ENCODE peak calls at places on chromosomes 13 and 19, in six cellular contexts. One of them, this sample, is unnamed.

GRCh38 chr13:97892717-97893116 is 60.8 kb upstream of the IPO5 start:
- DNase-seq in ovary: no peak
- DNase-seq in HL-60: no peak
- DNase-seq in IMR-90: peak
- DNase-seq in GM23338: no peak
- DNase-seq in AG04449: no peak
- DNase-seq in this sample: peak

GRCh38 chr13:98541701-98542203 is 35.2 kb downstream of the STK24 start:
- DNase-seq in GM23338: no peak
- DNase-seq in AG04449: no peak
- DNase-seq in ovary: no peak
- DNase-seq in IMR-90: no peak
- DNase-seq in HL-60: no peak
- DNase-seq in this sample: no peak

GRCh38 chr13:34942732-34943674 is 933 bp downstream of the NBEA start:
- DNase-seq in IMR-90: no peak
- DNase-seq in ovary: peak
- DNase-seq in AG04449: no peak
- DNase-seq in HL-60: no peak
- DNase-seq in GM23338: peak
- DNase-seq in this sample: no peak

GRCh38 chr13:42581427-42581826 is 7.5 kb downstream of the TNFSF11 start:
- DNase-seq in ovary: no peak
- DNase-seq in IMR-90: no peak
- DNase-seq in HL-60: no peak
- DNase-seq in AG04449: no peak
- DNase-seq in GM23338: no peak
- DNase-seq in this sample: no peak

GRCh38 chr13:74868044-74868443 is 613.9 kb downstream of the TBC1D4 start:
- DNase-seq in HL-60: no peak
- DNase-seq in IMR-90: no peak
- DNase-seq in GM23338: no peak
- DNase-seq in AG04449: no peak
- DNase-seq in ovary: no peak
- DNase-seq in this sample: no peak

GRCh38 chr13:33164331-33164730 is 121.2 kb downstream of the STARD13 start:
- DNase-seq in GM23338: no peak
- DNase-seq in HL-60: no peak
- DNase-seq in IMR-90: no peak
- DNase-seq in ovary: no peak
- DNase-seq in AG04449: no peak
- DNase-seq in this sample: no peak

GRCh38 chr13:66673401-66673800 is 556.7 kb downstream of the PCDH9 start:
- DNase-seq in AG04449: peak
- DNase-seq in IMR-90: peak
- DNase-seq in GM23338: no peak
- DNase-seq in HL-60: no peak
- DNase-seq in ovary: no peak
- DNase-seq in this sample: no peak

GRCh38 chr13:60619461-60619860 is 222.4 kb downstream of the TDRD3 start:
- DNase-seq in AG04449: no peak
- DNase-seq in HL-60: peak
- DNase-seq in GM23338: no peak
- DNase-seq in IMR-90: no peak
- DNase-seq in ovary: no peak
- DNase-seq in this sample: no peak

GRCh38 chr19:11759805-11760204 is 7.0 kb upstream of the ZNF441 start:
- DNase-seq in AG04449: no peak
- DNase-seq in ovary: no peak
- DNase-seq in IMR-90: no peak
- DNase-seq in GM23338: no peak
- DNase-seq in HL-60: no peak
- DNase-seq in this sample: no peak

GRCh38 chr19:2896694-2897093 is 4.0 kb upstream of the ZNF57 start:
- DNase-seq in HL-60: no peak
- DNase-seq in IMR-90: no peak
- DNase-seq in ovary: no peak
- DNase-seq in GM23338: no peak
- DNase-seq in AG04449: no peak
- DNase-seq in this sample: no peak

GRCh38 chr13:113022391-113023216 is 53.6 kb downstream of the MCF2L start:
- DNase-seq in AG04449: no peak
- DNase-seq in IMR-90: no peak
- DNase-seq in GM23338: peak
- DNase-seq in ovary: no peak
- DNase-seq in HL-60: no peak
- DNase-seq in this sample: no peak

GRCh38 chr13:75870397-75870801 is 234.3 kb downstream of the LMO7 start:
- DNase-seq in AG04449: no peak
- DNase-seq in ovary: no peak
- DNase-seq in GM23338: peak
- DNase-seq in HL-60: peak
- DNase-seq in IMR-90: peak
- DNase-seq in this sample: no peak

GRCh38 chr13:75864718-75865117 is 228.6 kb downstream of the LMO7 start:
- DNase-seq in AG04449: no peak
- DNase-seq in GM23338: no peak
- DNase-seq in IMR-90: peak
- DNase-seq in ovary: no peak
- DNase-seq in HL-60: no peak
- DNase-seq in this sample: no peak

GRCh38 chr19:3792114-3792513 is 5.9 kb upstream of the MATK start:
- DNase-seq in GM23338: no peak
- DNase-seq in IMR-90: no peak
- DNase-seq in AG04449: no peak
- DNase-seq in HL-60: no peak
- DNase-seq in ovary: no peak
- DNase-seq in this sample: no peak

GRCh38 chr13:73844986-73845385 is 289.2 kb downstream of the KLF12 start:
- DNase-seq in GM23338: no peak
- DNase-seq in IMR-90: peak
- DNase-seq in HL-60: no peak
- DNase-seq in ovary: no peak
- DNase-seq in AG04449: no peak
- DNase-seq in this sample: no peak

GRCh38 chr19:4304509-4305252 is at the start of gene FSD1:
- DNase-seq in IMR-90: peak
- DNase-seq in AG04449: no peak
- DNase-seq in GM23338: peak
- DNase-seq in HL-60: no peak
- DNase-seq in ovary: no peak
- DNase-seq in this sample: no peak

GRCh38 chr13:32316030-32316344 is 679 bp downstream of the BRCA2 start:
- DNase-seq in HL-60: no peak
- DNase-seq in AG04449: no peak
- DNase-seq in GM23338: no peak
- DNase-seq in ovary: no peak
- DNase-seq in IMR-90: no peak
- DNase-seq in this sample: no peak

GRCh38 chr19:4969772-4970531 is 1.0 kb downstream of the KDM4B start:
- DNase-seq in ovary: peak
- DNase-seq in HL-60: peak
- DNase-seq in AG04449: no peak
- DNase-seq in IMR-90: no peak
- DNase-seq in GM23338: peak
- DNase-seq in this sample: no peak

GRCh38 chr19:32203161-32203560 is 142.2 kb upstream of the ZNF507 start:
- DNase-seq in GM23338: no peak
- DNase-seq in ovary: no peak
- DNase-seq in IMR-90: no peak
- DNase-seq in AG04449: no peak
- DNase-seq in HL-60: no peak
- DNase-seq in this sample: no peak

GRCh38 chr13:79782541-79783216 is 301.7 kb downstream of the NDFIP2 start:
- DNase-seq in ovary: peak
- DNase-seq in GM23338: peak
- DNase-seq in IMR-90: peak
- DNase-seq in AG04449: no peak
- DNase-seq in HL-60: no peak
- DNase-seq in this sample: peak

GRCh38 chr19:34350161-34350561 is 14.8 kb upstream of the GPI start:
- DNase-seq in HL-60: no peak
- DNase-seq in ovary: no peak
- DNase-seq in IMR-90: peak
- DNase-seq in AG04449: no peak
- DNase-seq in GM23338: no peak
- DNase-seq in this sample: no peak

GRCh38 chr13:83940742-83941141 is 58.5 kb upstream of the SLITRK1 start:
- DNase-seq in GM23338: no peak
- DNase-seq in ovary: no peak
- DNase-seq in AG04449: peak
- DNase-seq in IMR-90: no peak
- DNase-seq in HL-60: no peak
- DNase-seq in this sample: no peak

GRCh38 chr13:30312859-30313258 is 5.5 kb upstream of the KATNAL1 start:
- DNase-seq in GM23338: no peak
- DNase-seq in ovary: no peak
- DNase-seq in IMR-90: peak
- DNase-seq in HL-60: no peak
- DNase-seq in AG04449: peak
- DNase-seq in this sample: no peak

GRCh38 chr13:100602472-100603142 is 14.0 kb upstream of the GGACT start:
- DNase-seq in HL-60: no peak
- DNase-seq in GM23338: no peak
- DNase-seq in AG04449: no peak
- DNase-seq in IMR-90: no peak
- DNase-seq in ovary: no peak
- DNase-seq in this sample: no peak

GRCh38 chr13:106859505-106859904 is 291.6 kb upstream of the ARGLU1 start:
- DNase-seq in ovary: no peak
- DNase-seq in GM23338: peak
- DNase-seq in HL-60: no peak
- DNase-seq in IMR-90: no peak
- DNase-seq in AG04449: no peak
- DNase-seq in this sample: no peak

GRCh38 chr19:44810555-44811447 is 1.9 kb downstream of the BCAM start:
- DNase-seq in HL-60: no peak
- DNase-seq in ovary: no peak
- DNase-seq in IMR-90: no peak
- DNase-seq in AG04449: no peak
- DNase-seq in GM23338: no peak
- DNase-seq in this sample: no peak
- H3K4me3 ChIP-seq in HL-60: no peak
- H3K4me3 ChIP-seq in ovary: no peak
- H3K4me3 ChIP-seq in IMR-90: no peak
- H3K4me3 ChIP-seq in AG04449: no peak
- H3K4me3 ChIP-seq in GM23338: peak
- H3K4me3 ChIP-seq in this sample: no peak

GRCh38 chr19:36456831-36457230 is 32.5 kb downstream of the ZNF566 start:
- DNase-seq in GM23338: no peak
- DNase-seq in HL-60: no peak
- DNase-seq in AG04449: no peak
- DNase-seq in ovary: no peak
- DNase-seq in IMR-90: no peak
- DNase-seq in this sample: no peak
- TF ChIP-seq CTCF in GM23338: no peak
- TF ChIP-seq CTCF in HL-60: no peak
- TF ChIP-seq CTCF in AG04449: no peak
- TF ChIP-seq CTCF in ovary: no peak
- TF ChIP-seq CTCF in IMR-90: no peak
- TF ChIP-seq CTCF in this sample: no peak

GRCh38 chr19:44847144-44848035 is 1.3 kb downstream of the NECTIN2 start:
- DNase-seq in IMR-90: peak
- DNase-seq in GM23338: peak
- DNase-seq in HL-60: no peak
- DNase-seq in AG04449: no peak
- DNase-seq in ovary: peak
- DNase-seq in this sample: no peak

GRCh38 chr19:44846455-44847143 is 502 bp downstream of the NECTIN2 start:
- DNase-seq in GM23338: peak
- DNase-seq in HL-60: no peak
- DNase-seq in AG04449: no peak
- DNase-seq in ovary: peak
- DNase-seq in IMR-90: no peak
- DNase-seq in this sample: no peak

GRCh38 chr19:44845612-44846454 is at the start of gene NECTIN2:
- DNase-seq in ovary: peak
- DNase-seq in AG04449: peak
- DNase-seq in GM23338: peak
- DNase-seq in IMR-90: peak
- DNase-seq in HL-60: peak
- DNase-seq in this sample: peak

GRCh38 chr19:44848805-44849457 is 2.8 kb downstream of the NECTIN2 start:
- DNase-seq in IMR-90: no peak
- DNase-seq in AG04449: no peak
- DNase-seq in HL-60: no peak
- DNase-seq in ovary: peak
- DNase-seq in GM23338: no peak
- DNase-seq in this sample: no peak

DNA sequence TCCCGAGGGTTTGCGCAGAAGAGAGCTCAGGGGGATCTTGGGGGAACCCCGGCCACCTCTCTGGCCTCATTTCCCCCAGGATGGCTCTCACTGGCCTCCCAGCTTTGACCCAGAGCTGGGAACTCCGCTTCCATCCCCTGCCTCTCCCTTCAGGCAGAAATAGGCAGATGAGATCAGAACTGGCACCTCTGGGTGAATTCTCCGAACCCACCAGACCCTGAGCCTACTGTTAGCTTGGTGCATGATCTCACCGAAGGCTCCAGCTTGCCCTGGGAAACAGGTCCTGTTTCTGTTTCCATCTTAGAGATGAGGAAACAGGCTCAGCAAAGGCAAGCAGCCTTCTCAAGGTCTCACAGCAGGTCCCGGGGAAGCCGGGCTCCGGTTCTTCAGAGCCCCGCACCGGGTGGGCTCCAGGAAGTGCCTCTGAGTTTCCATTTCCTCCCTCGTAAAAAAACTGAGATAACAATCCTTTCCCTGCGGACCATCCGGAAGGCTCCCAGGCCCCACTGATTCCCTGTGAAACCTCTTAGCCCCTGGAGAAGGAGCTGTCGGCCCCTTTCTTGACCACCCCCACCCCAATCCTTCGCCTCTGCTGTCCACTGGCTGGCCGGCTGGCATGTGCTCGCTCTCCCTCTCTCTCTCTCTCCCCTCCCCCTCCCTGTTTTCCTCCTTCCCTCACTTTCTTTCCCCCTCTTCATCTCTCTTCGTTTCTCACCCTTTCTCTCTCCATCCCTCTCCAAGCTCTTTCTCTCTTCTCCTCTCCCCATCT is 2.1 kb downstream of the NECTIN2 start:
- DNase-seq in AG04449: no peak
- DNase-seq in ovary: peak
- DNase-seq in IMR-90: peak
- DNase-seq in HL-60: no peak
- DNase-seq in GM23338: peak
- DNase-seq in this sample: peak
- H3K4me3 ChIP-seq in AG04449: peak
- H3K4me3 ChIP-seq in ovary: peak
- H3K4me3 ChIP-seq in IMR-90: peak
- H3K4me3 ChIP-seq in HL-60: no peak
- H3K4me3 ChIP-seq in GM23338: peak
- H3K4me3 ChIP-seq in this sample: peak

DNA sequence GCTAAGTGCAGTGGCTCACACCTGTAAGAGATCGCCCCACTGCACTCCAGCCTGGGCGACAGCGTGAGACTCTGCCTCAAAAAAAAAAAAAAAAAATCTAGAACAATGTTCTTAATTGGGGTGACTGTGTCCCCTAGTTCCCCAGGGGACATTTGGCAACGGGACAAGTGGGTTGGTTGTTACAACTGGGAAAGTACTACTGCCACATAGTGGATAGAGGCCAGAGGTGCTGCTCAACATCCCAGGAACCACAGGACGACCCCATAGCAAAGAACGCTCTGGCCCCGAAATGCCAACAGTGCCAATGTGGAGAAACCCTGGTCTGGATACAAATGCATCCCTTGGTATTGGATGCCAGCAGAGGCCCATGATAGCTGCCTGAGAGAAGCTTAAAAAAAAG is 11.8 kb downstream of the NLRP12 start:
- DNase-seq in AG04449: no peak
- DNase-seq in GM23338: peak
- DNase-seq in HL-60: no peak
- DNase-seq in IMR-90: no peak
- DNase-seq in ovary: no peak
- DNase-seq in this sample: no peak
- TF ChIP-seq CTCF in AG04449: no peak
- TF ChIP-seq CTCF in GM23338: peak
- TF ChIP-seq CTCF in HL-60: peak
- TF ChIP-seq CTCF in IMR-90: no peak
- TF ChIP-seq CTCF in ovary: no peak
- TF ChIP-seq CTCF in this sample: no peak